ENCODE peak calls at places on chromosome 12, in nine cellular contexts. Z is AG08396; T is anterior cingulate cortex; X is nucleus accumbens; Y is heart left ventricle; I is iPS-NIHi11; L is activated naive CD4-positive, alpha-beta T cell; G is fibroblast of gingiva; C is esophagus muscularis mucosa. W is an unnamed sample.

GRCh38 chr12:110893956-110894355 is 26.4 kb downstream of the MYL2 start:
- DNase-seq in G (no peak), T (no peak), Y (no peak), X (no peak), L (no peak), C (no peak), Z (no peak), I (no peak), W (no peak)

GRCh38 chr12:56723889-56724659 is 1.0 kb downstream of the NACA start:
- DNase-seq in I (no peak), Y (peak; percentile 68), L (no peak), G (peak; percentile 90), X (no peak), Z (peak; percentile 62), T (peak; percentile 33), C (peak; percentile 93), W (no peak)

GRCh38 chr12:28192145-28192544 is 1.9 kb downstream of the CCDC91 start:
- DNase-seq in Y (no peak), Z (no peak), I (no peak), G (no peak), X (no peak), T (no peak), L (no peak), C (no peak), W (no peak)

GRCh38 chr12:71440393-71441349 is 1.1 kb downstream of the LGR5 start:
- DNase-seq in Z (peak; percentile 23), Y (no peak), L (no peak), X (no peak), G (no peak), I (peak; percentile 15), C (no peak), T (no peak), W (peak; percentile 34)

GRCh38 chr12:15583804-15584203 is 205.4 kb downstream of the EPS8 start:
- DNase-seq in I (no peak), Y (no peak), G (no peak), T (no peak), X (no peak), L (no peak), Z (no peak), C (no peak), W (no peak)

GRCh38 chr12:105378821-105379400 is 48.4 kb downstream of the C12orf75 start:
- DNase-seq in L (no peak), C (no peak), T (no peak), I (peak; percentile 39), X (no peak), G (no peak), Y (no peak), Z (no peak), W (peak; percentile 20)

GRCh38 chr12:121889267-121889624 is 656 bp downstream of the PSMD9 start:
- DNase-seq in C (no peak), T (no peak), L (no peak), X (no peak), G (no peak), I (no peak), Y (no peak), Z (no peak), W (no peak)

GRCh38 chr12:104414581-104415305 is 42.0 kb upstream of the CHST11 start:
- DNase-seq in Y (no peak), I (peak; percentile 67), L (no peak), G (no peak), T (no peak), C (no peak), X (no peak), Z (no peak), W (peak; percentile 31)

GRCh38 chr12:13313886-13314285 is 117.4 kb downstream of the EMP1 start:
- DNase-seq in I (no peak), G (no peak), T (no peak), Z (no peak), L (no peak), C (no peak), Y (no peak), X (no peak), W (no peak)

GRCh38 chr12:78802593-78802992 is 62.0 kb upstream of the SYT1 start:
- DNase-seq in G (peak; percentile 67), T (no peak), C (no peak), I (no peak), X (no peak), Y (no peak), L (no peak), Z (peak; percentile 54), W (no peak)

GRCh38 chr12:1502441-1502785 is 92.0 kb downstream of the FBXL14 start:
- DNase-seq in T (no peak), X (no peak), G (no peak), Y (no peak), C (no peak), I (no peak), Z (peak; percentile 39), L (no peak), W (no peak)

GRCh38 chr12:52787324-52787996 is 8.5 kb downstream of the KRT3 start:
- DNase-seq in C (no peak), G (no peak), I (no peak), Y (no peak), Z (no peak), T (no peak), L (no peak), X (no peak), W (no peak)

GRCh38 chr12:5173511-5174011 is 129.9 kb downstream of the KCNA5 start:
- DNase-seq in Y (no peak), X (no peak), C (no peak), T (no peak), L (no peak), Z (no peak), G (no peak), I (no peak), W (no peak)

GRCh38 chr12:72448805-72449204 is 176.6 kb downstream of the TRHDE start:
- DNase-seq in X (no peak), G (no peak), T (no peak), L (no peak), I (no peak), Z (no peak), C (no peak), Y (no peak), W (no peak)

GRCh38 chr12:117582135-117582784 is 220.8 kb upstream of the NOS1 start:
- DNase-seq in C (no peak), X (no peak), T (no peak), I (no peak), L (no peak), Y (no peak), G (no peak), Z (no peak), W (no peak)

GRCh38 chr12:58918475-58918874 is 1.8 kb downstream of the LRIG3 start:
- DNase-seq in X (no peak), C (no peak), I (no peak), Z (no peak), L (no peak), T (no peak), Y (no peak), G (no peak), W (no peak)

GRCh38 chr12:1919284-1919683 is 832 bp upstream of the CACNA2D4 start:
- DNase-seq in I (peak; percentile 1), C (peak; percentile 66), G (no peak), Y (no peak), L (no peak), X (no peak), T (no peak), Z (peak; percentile 1), W (no peak)

GRCh38 chr12:52362118-52362726 is 5.1 kb downstream of the KRT85 start:
- DNase-seq in L (no peak), X (no peak), Y (no peak), C (no peak), G (no peak), I (peak; percentile 63), Z (no peak), T (no peak), W (peak; percentile 57)

GRCh38 chr12:5807538-5808219 is 137.4 kb downstream of the ANO2 start:
- DNase-seq in G (no peak), L (no peak), Y (no peak), X (no peak), I (no peak), T (no peak), Z (no peak), C (no peak), W (no peak)

GRCh38 chr12:53381739-53382630 is 2.0 kb downstream of the SP1 start:
- DNase-seq in L (no peak), C (no peak), X (no peak), Y (peak; percentile 62), Z (no peak), G (peak; percentile 82), I (peak; percentile 22), T (no peak), W (peak; percentile 60)

GRCh38 chr12:53424626-53425514 is 1.2 kb downstream of the AMHR2 start:
- DNase-seq in I (no peak), Z (no peak), C (no peak), L (no peak), Y (no peak), X (no peak), T (no peak), G (no peak), W (no peak)

GRCh38 chr12:47223848-47224213 is 144.1 kb upstream of the AMIGO2 start:
- DNase-seq in L (no peak), Y (peak; percentile 53), T (no peak), I (no peak), C (no peak), G (no peak), Z (no peak), X (no peak), W (no peak)

GRCh38 chr12:65860584-65860983 is 36.3 kb downstream of the HMGA2 start:
- DNase-seq in X (no peak), L (no peak), C (no peak), I (no peak), G (no peak), T (no peak), Z (no peak), Y (no peak), W (no peak)

GRCh38 chr12:11807453-11807852 is 158.0 kb downstream of the ETV6 start:
- DNase-seq in Z (no peak), X (no peak), Y (no peak), T (no peak), G (no peak), I (no peak), L (no peak), C (no peak), W (no peak)

GRCh38 chr12:86194721-86195120 is 61.5 kb downstream of the MGAT4C start:
- DNase-seq in G (no peak), I (no peak), Z (no peak), T (no peak), Y (no peak), L (no peak), C (no peak), X (no peak), W (no peak)

GRCh38 chr12:103495783-103496456 is at the start of gene C12orf42:
- DNase-seq in T (peak; percentile 38), Z (peak; percentile 44), L (no peak), G (no peak), Y (no peak), X (no peak), C (no peak), I (peak; percentile 47), W (peak; percentile 50)

GRCh38 chr12:121637231-121637914 is 11.0 kb downstream of the ORAI1 start:
- DNase-seq in X (no peak), T (no peak), Z (peak; percentile 12), Y (no peak), I (no peak), C (no peak), L (peak; percentile 14), G (no peak), W (no peak)

GRCh38 chr12:124094733-124095132 is 121.7 kb downstream of the ZNF664 start:
- DNase-seq in G (no peak), Y (no peak), I (no peak), L (no peak), C (no peak), Z (no peak), T (no peak), X (no peak), W (no peak)

GRCh38 chr12:96247567-96247962 is 53.4 kb downstream of the ELK3 start:
- DNase-seq in Y (no peak), T (no peak), Z (no peak), I (no peak), L (no peak), C (no peak), G (no peak), X (no peak), W (no peak)

GRCh38 chr12:132488127-132489077 is 1.5 kb upstream of the FBRSL1 start:
- DNase-seq in Z (no peak), X (no peak), L (no peak), G (no peak), C (no peak), T (no peak), Y (peak; percentile 71), I (no peak), W (no peak)

GRCh38 chr12:104520242-104520900 is 63.6 kb downstream of the CHST11 start:
- DNase-seq in G (peak; percentile 19), T (no peak), C (no peak), Z (no peak), X (no peak), L (no peak), Y (no peak), I (no peak), W (no peak)

W was measured in WTC11.